ENCODE peak calls at places on chromosomes 1 and 21, in five cellular contexts. One of them, this sample, is unnamed.

GRCh38 chr1:39754026-39754569 is 15.4 kb downstream of the PPIE start:
- DNase-seq in cardiac muscle cell: no peak
- DNase-seq in CD4-positive, alpha-beta T cell: no peak
- DNase-seq in cardiac fibroblast: no peak
- DNase-seq in heart left ventricle: no peak
- DNase-seq in this sample: no peak

GRCh38 chr1:160124709-160125478 is 9.3 kb downstream of the ATP1A2 start:
- DNase-seq in cardiac muscle cell: peak
- DNase-seq in CD4-positive, alpha-beta T cell: no peak
- DNase-seq in cardiac fibroblast: peak
- DNase-seq in heart left ventricle: peak
- DNase-seq in this sample: no peak

GRCh38 chr1:87678221-87678715 is 349.6 kb downstream of the LMO4 start:
- DNase-seq in cardiac muscle cell: no peak
- DNase-seq in CD4-positive, alpha-beta T cell: no peak
- DNase-seq in cardiac fibroblast: no peak
- DNase-seq in heart left ventricle: no peak
- DNase-seq in this sample: no peak

GRCh38 chr1:159015440-159015909 is 5.8 kb downstream of the IFI16 start:
- DNase-seq in cardiac muscle cell: peak
- DNase-seq in CD4-positive, alpha-beta T cell: peak
- DNase-seq in cardiac fibroblast: peak
- DNase-seq in heart left ventricle: peak
- DNase-seq in this sample: no peak

GRCh38 chr1:213244664-213245091 is 193.6 kb downstream of the RPS6KC1 start:
- DNase-seq in cardiac muscle cell: peak
- DNase-seq in CD4-positive, alpha-beta T cell: peak
- DNase-seq in cardiac fibroblast: peak
- DNase-seq in heart left ventricle: no peak
- DNase-seq in this sample: peak

GRCh38 chr21:36479415-36480402 is at the start of gene CLDN14:
- DNase-seq in cardiac muscle cell: no peak
- DNase-seq in CD4-positive, alpha-beta T cell: no peak
- DNase-seq in cardiac fibroblast: no peak
- DNase-seq in heart left ventricle: no peak
- DNase-seq in this sample: no peak

GRCh38 chr1:200530551-200531261 is 89.8 kb downstream of the KIF14 start:
- DNase-seq in cardiac muscle cell: no peak
- DNase-seq in CD4-positive, alpha-beta T cell: peak
- DNase-seq in cardiac fibroblast: no peak
- DNase-seq in heart left ventricle: no peak
- DNase-seq in this sample: no peak

GRCh38 chr1:3472906-3473305 is 18.4 kb downstream of the ARHGEF16 start:
- DNase-seq in cardiac muscle cell: no peak
- DNase-seq in CD4-positive, alpha-beta T cell: no peak
- DNase-seq in cardiac fibroblast: no peak
- DNase-seq in heart left ventricle: no peak
- DNase-seq in this sample: no peak

GRCh38 chr21:22399717-22400520 is 1401.7 kb downstream of the NCAM2 start:
- DNase-seq in cardiac muscle cell: no peak
- DNase-seq in CD4-positive, alpha-beta T cell: no peak
- DNase-seq in cardiac fibroblast: no peak
- DNase-seq in heart left ventricle: no peak
- DNase-seq in this sample: no peak

GRCh38 chr1:86811128-86811527 is 102.8 kb downstream of the SELENOF start:
- DNase-seq in cardiac muscle cell: no peak
- DNase-seq in CD4-positive, alpha-beta T cell: no peak
- DNase-seq in cardiac fibroblast: no peak
- DNase-seq in heart left ventricle: no peak
- DNase-seq in this sample: no peak

GRCh38 chr1:155174334-155175280 is 958 bp downstream of the TRIM46 start:
- DNase-seq in cardiac muscle cell: peak
- DNase-seq in CD4-positive, alpha-beta T cell: peak
- DNase-seq in cardiac fibroblast: peak
- DNase-seq in heart left ventricle: no peak
- DNase-seq in this sample: no peak

GRCh38 chr1:219153741-219154140 is 19.9 kb upstream of the LYPLAL1 start:
- DNase-seq in cardiac muscle cell: no peak
- DNase-seq in CD4-positive, alpha-beta T cell: no peak
- DNase-seq in cardiac fibroblast: no peak
- DNase-seq in heart left ventricle: no peak
- DNase-seq in this sample: no peak

GRCh38 chr1:165843304-165843703 is 15.9 kb downstream of the UCK2 start:
- DNase-seq in cardiac muscle cell: no peak
- DNase-seq in CD4-positive, alpha-beta T cell: no peak
- DNase-seq in cardiac fibroblast: no peak
- DNase-seq in heart left ventricle: no peak
- DNase-seq in this sample: no peak

GRCh38 chr1:89894210-89894668 is 73.4 kb downstream of the LRRC8D start:
- DNase-seq in cardiac muscle cell: peak
- DNase-seq in CD4-positive, alpha-beta T cell: no peak
- DNase-seq in cardiac fibroblast: peak
- DNase-seq in heart left ventricle: no peak
- DNase-seq in this sample: no peak

GRCh38 chr1:162878000-162878596 is 17.1 kb upstream of the CCDC190 start:
- DNase-seq in cardiac muscle cell: peak
- DNase-seq in CD4-positive, alpha-beta T cell: no peak
- DNase-seq in cardiac fibroblast: peak
- DNase-seq in heart left ventricle: peak
- DNase-seq in this sample: peak

GRCh38 chr1:153353226-153353947 is 4.3 kb upstream of the S100A9 start:
- DNase-seq in cardiac muscle cell: peak
- DNase-seq in CD4-positive, alpha-beta T cell: no peak
- DNase-seq in cardiac fibroblast: peak
- DNase-seq in heart left ventricle: no peak
- DNase-seq in this sample: no peak

GRCh38 chr1:159943908-159944622 is 1.3 kb downstream of the IGSF9 start:
- DNase-seq in cardiac muscle cell: no peak
- DNase-seq in CD4-positive, alpha-beta T cell: no peak
- DNase-seq in cardiac fibroblast: no peak
- DNase-seq in heart left ventricle: no peak
- DNase-seq in this sample: no peak

GRCh38 chr1:18900303-18900841 is 2.0 kb downstream of the ALDH4A1 start:
- DNase-seq in cardiac muscle cell: peak
- DNase-seq in CD4-positive, alpha-beta T cell: no peak
- DNase-seq in cardiac fibroblast: peak
- DNase-seq in heart left ventricle: no peak
- DNase-seq in this sample: no peak

GRCh38 chr1:84415386-84415785 is 17.1 kb downstream of the DNASE2B start:
- DNase-seq in cardiac muscle cell: no peak
- DNase-seq in CD4-positive, alpha-beta T cell: no peak
- DNase-seq in cardiac fibroblast: peak
- DNase-seq in heart left ventricle: no peak
- DNase-seq in this sample: no peak

GRCh38 chr21:26842300-26842699 is 2.9 kb downstream of the ADAMTS1 start:
- DNase-seq in cardiac muscle cell: peak
- DNase-seq in CD4-positive, alpha-beta T cell: no peak
- DNase-seq in cardiac fibroblast: peak
- DNase-seq in heart left ventricle: no peak
- DNase-seq in this sample: no peak

GRCh38 chr1:245877976-245878375 is 629.1 kb downstream of the SMYD3 start:
- DNase-seq in cardiac muscle cell: no peak
- DNase-seq in CD4-positive, alpha-beta T cell: no peak
- DNase-seq in cardiac fibroblast: peak
- DNase-seq in heart left ventricle: no peak
- DNase-seq in this sample: no peak

GRCh38 chr1:20932437-20932977 is 145.4 kb upstream of the HP1BP3 start:
- DNase-seq in cardiac muscle cell: no peak
- DNase-seq in CD4-positive, alpha-beta T cell: no peak
- DNase-seq in cardiac fibroblast: no peak
- DNase-seq in heart left ventricle: no peak
- DNase-seq in this sample: no peak

GRCh38 chr1:191608367-191608766 is 549.9 kb upstream of the RGS18 start:
- DNase-seq in cardiac muscle cell: no peak
- DNase-seq in CD4-positive, alpha-beta T cell: no peak
- DNase-seq in cardiac fibroblast: no peak
- DNase-seq in heart left ventricle: no peak
- DNase-seq in this sample: no peak

GRCh38 chr1:21302747-21303715 is 12.8 kb upstream of the ECE1 start:
- DNase-seq in cardiac muscle cell: peak
- DNase-seq in CD4-positive, alpha-beta T cell: no peak
- DNase-seq in cardiac fibroblast: peak
- DNase-seq in heart left ventricle: no peak
- DNase-seq in this sample: no peak

DNA sequence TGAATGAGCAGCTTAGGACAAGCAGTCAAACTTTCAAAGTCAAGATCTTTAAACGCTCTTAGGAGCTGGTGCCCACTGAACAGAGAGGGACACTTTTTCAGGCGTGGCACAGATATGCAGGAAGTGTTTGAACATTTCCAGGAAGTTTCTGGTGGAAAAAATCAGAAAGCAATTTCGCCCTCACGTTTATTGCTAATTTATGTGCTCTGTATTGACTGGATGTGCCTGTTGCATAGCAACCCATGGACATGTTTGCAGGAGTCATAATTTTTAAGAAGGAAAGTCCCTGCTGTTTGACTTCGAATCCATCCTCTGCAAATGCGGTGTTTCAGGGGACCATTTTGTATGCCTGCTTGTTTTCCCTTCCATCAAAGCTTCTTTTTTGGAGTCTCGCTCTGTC is 239.8 kb upstream of the IRF2BP2 start:
- DNase-seq in cardiac muscle cell: no peak
- DNase-seq in CD4-positive, alpha-beta T cell: no peak
- DNase-seq in cardiac fibroblast: no peak
- DNase-seq in heart left ventricle: no peak
- DNase-seq in this sample: no peak
- TF ChIP-seq CTCF in cardiac muscle cell: no peak
- TF ChIP-seq CTCF in CD4-positive, alpha-beta T cell: no peak
- TF ChIP-seq CTCF in cardiac fibroblast: no peak
- TF ChIP-seq CTCF in heart left ventricle: no peak
- TF ChIP-seq CTCF in this sample: no peak

DNA sequence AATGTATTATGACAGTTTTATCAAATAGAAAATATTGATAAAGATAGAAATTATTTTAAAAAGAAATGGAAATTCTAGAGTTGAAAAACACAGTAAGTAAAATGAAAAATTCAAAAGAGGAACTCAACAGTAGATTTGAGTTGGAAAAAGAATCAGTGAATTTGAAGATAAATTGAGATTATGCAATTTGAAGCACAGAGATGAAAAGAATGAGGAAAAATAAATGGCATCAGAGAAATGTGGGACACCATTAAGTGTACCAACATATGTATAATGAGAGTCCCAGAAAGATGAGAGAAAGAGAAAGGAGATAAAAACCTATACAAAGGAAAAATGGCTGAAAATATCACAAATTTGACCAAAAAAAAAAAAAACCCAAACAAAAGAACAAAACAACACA is 25.0 kb downstream of the C4BPA start:
- DNase-seq in cardiac muscle cell: no peak
- DNase-seq in CD4-positive, alpha-beta T cell: no peak
- DNase-seq in cardiac fibroblast: no peak
- DNase-seq in heart left ventricle: no peak
- DNase-seq in this sample: no peak
- TF ChIP-seq CTCF in cardiac muscle cell: no peak
- TF ChIP-seq CTCF in CD4-positive, alpha-beta T cell: no peak
- TF ChIP-seq CTCF in cardiac fibroblast: no peak
- TF ChIP-seq CTCF in heart left ventricle: no peak
- TF ChIP-seq CTCF in this sample: no peak

DNA sequence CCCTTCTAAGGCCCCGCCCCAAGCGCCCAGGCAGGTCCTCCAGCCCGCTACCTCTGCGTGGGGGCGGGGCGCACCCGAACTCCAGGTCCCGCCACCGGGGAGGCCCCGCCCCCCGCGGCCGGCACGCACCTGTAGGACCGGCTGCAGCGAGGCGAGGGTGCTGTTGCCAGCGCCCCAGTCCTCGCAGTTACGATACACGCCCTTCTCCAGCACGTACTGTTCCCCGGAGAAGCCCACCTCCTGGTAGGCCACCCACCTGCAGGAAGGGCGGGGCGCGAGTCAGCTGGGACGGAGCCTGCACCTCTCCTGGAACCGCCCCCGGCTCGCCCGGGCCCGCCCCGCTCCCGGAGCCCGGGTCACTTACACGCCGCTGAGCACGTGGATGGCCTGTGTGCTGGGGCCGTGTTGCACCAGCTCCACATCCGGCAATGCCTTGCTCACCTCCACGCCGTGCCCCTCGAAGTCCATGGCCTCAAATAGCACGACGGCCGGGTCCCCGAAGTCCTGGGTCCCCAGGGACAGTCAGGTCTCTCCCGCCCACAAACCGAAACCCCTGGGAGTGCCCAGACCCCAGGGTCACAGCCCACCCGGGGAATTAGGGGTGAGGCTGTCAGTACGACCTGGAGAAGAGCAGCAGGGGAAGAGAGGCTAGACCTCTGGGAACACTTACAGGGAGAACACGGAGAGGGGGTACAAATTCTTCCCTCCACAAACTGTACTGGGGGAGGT is 17.3 kb downstream of the CRYBG2 start:
- DNase-seq in cardiac muscle cell: peak
- DNase-seq in CD4-positive, alpha-beta T cell: peak
- DNase-seq in cardiac fibroblast: no peak
- DNase-seq in heart left ventricle: peak
- DNase-seq in this sample: peak
- TF ChIP-seq CTCF in cardiac muscle cell: no peak
- TF ChIP-seq CTCF in CD4-positive, alpha-beta T cell: no peak
- TF ChIP-seq CTCF in cardiac fibroblast: no peak
- TF ChIP-seq CTCF in heart left ventricle: no peak
- TF ChIP-seq CTCF in this sample: no peak

DNA sequence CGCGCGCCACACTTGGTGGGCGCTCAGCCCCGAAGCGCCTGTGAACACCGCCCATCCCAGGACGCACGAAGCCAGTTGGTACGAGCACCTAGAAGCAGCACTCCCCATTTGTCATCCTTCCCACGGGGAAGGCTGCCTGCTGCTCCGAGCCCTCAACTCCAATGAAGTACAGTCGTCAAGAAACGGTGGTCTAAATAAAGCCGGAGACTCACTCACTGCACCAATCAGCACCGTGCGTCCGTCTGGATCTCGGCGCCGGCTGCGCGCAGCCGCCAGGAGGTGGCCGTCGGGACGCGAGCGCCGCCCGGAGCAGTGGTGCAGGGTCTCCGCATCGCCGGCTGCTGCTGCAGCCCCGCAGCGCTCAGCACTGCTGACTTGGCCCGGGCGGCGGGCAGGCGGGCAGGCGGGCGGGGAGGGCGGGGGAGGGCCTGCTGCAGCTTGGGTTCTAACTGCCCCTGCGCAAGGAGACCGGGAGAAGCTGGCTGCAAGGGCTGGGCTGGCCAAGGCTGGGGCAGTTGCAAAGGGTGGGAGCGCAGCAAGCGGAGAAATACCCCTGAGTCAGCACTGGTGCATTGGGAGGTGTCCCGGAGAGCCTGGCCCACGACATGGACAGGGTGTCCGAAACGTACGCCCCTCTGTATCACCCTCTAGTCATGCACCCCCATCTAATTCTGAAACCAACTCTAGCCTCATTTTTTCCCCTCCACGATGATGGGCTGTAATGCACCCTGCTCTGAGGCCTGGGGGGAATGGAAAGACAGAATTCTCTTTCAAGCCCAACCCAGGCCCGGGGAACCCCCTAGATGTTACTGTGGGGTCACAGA is 35.8 kb upstream of the H6PD start:
- DNase-seq in cardiac muscle cell: peak
- DNase-seq in CD4-positive, alpha-beta T cell: no peak
- DNase-seq in cardiac fibroblast: peak
- DNase-seq in heart left ventricle: no peak
- DNase-seq in this sample: peak
- TF ChIP-seq CTCF in cardiac muscle cell: peak
- TF ChIP-seq CTCF in CD4-positive, alpha-beta T cell: no peak
- TF ChIP-seq CTCF in cardiac fibroblast: no peak
- TF ChIP-seq CTCF in heart left ventricle: peak
- TF ChIP-seq CTCF in this sample: peak

This sample was measured in progenitor cell of endocrine pancreas.